ENCODE peak calls at places on chromosomes 13 and 19, in five cellular contexts. U, S, Q, F and N are unnamed samples.

GRCh38 chr19:39874404-39874803 is 28.2 kb upstream of the FBL start:
- DNase-seq in U (no peak), S (no peak), Q (no peak), F (no peak), N (no peak)

GRCh38 chr13:57829496-57829895 is 198.0 kb downstream of the PCDH17 start:
- DNase-seq in U (no peak), S (no peak), Q (no peak), F (no peak), N (no peak)

GRCh38 chr13:75347925-75348324 is 134.0 kb downstream of the TBC1D4 start:
- DNase-seq in U (no peak), S (no peak), Q (no peak), F (no peak), N (no peak)

GRCh38 chr19:8305798-8306197 is 2.4 kb downstream of the CD320 start:
- DNase-seq in U (no peak), S (no peak), Q (no peak), F (no peak), N (no peak)

GRCh38 chr19:55600336-55601028 is 394 bp downstream of the ZNF524 start:
- DNase-seq in U (peak; percentile 48), S (peak; percentile 98), Q (peak; percentile 88), F (no peak), N (peak; percentile 89)

GRCh38 chr13:75318138-75318833 is 163.7 kb downstream of the TBC1D4 start:
- DNase-seq in U (no peak), S (no peak), Q (no peak), F (no peak), N (no peak)

GRCh38 chr13:90792335-90792734 is 555.2 kb upstream of the MIR17HG start:
- DNase-seq in U (no peak), S (no peak), Q (no peak), F (no peak), N (no peak)

GRCh38 chr19:49881672-49882394 is 4.3 kb downstream of the TBC1D17 start:
- DNase-seq in U (no peak), S (no peak), Q (no peak), F (no peak), N (no peak)

GRCh38 chr13:45278096-45278645 is 62.8 kb downstream of the TPT1 start:
- DNase-seq in U (no peak), S (no peak), Q (no peak), F (no peak), N (no peak)

GRCh38 chr19:17942181-17942580 is 9.4 kb downstream of the CCDC124 start:
- DNase-seq in U (no peak), S (no peak), Q (no peak), F (no peak), N (no peak)

GRCh38 chr13:39483326-39483725 is 119.7 kb downstream of the LHFPL6 start:
- DNase-seq in U (no peak), S (no peak), Q (no peak), F (no peak), N (no peak)

GRCh38 chr19:55437410-55437809 is 5.7 kb downstream of the SHISA7 start:
- DNase-seq in U (peak; percentile 12), S (no peak), Q (peak; percentile 9), F (no peak), N (no peak)

GRCh38 chr19:49136771-49137171 is 17.4 kb downstream of the PPFIA3 start:
- DNase-seq in U (no peak), S (no peak), Q (no peak), F (no peak), N (no peak)

GRCh38 chr19:22784051-22784450 is at the start of gene ZNF99:
- DNase-seq in U (peak; percentile 48), S (no peak), Q (peak; percentile 60), F (no peak), N (no peak)

GRCh38 chr19:45376045-45376724 is 5.8 kb upstream of the ERCC2 start:
- DNase-seq in U (no peak), S (no peak), Q (no peak), F (no peak), N (no peak)

GRCh38 chr19:40962460-40962961 is 28.6 kb upstream of the CYP2B6 start:
- DNase-seq in U (no peak), S (no peak), Q (no peak), F (no peak), N (no peak)

GRCh38 chr19:8367327-8368001 is 3.5 kb downstream of the ANGPTL4 start:
- DNase-seq in U (peak; percentile 81), S (no peak), Q (peak; percentile 75), F (no peak), N (no peak)

GRCh38 chr13:31790992-31791391 is 51.7 kb downstream of the RXFP2 start:
- DNase-seq in U (no peak), S (no peak), Q (no peak), F (no peak), N (no peak)

GRCh38 chr19:52212572-52213255 is 22.9 kb downstream of the PPP2R1A start:
- DNase-seq in U (no peak), S (no peak), Q (no peak), F (no peak), N (no peak)

GRCh38 chr13:42906257-42906656 is 85.8 kb downstream of the EPSTI1 start:
- DNase-seq in U (no peak), S (no peak), Q (no peak), F (no peak), N (no peak)

GRCh38 chr19:13103961-13104847 is 1.5 kb upstream of the LYL1 start:
- DNase-seq in U (peak; percentile 77), S (no peak), Q (peak; percentile 36), F (peak; percentile 53), N (no peak)